ENCODE peak calls at places on chromosomes 1 and 21, in five cellular contexts. B is astrocyte of the cerebellum, C is fibroblast of lung, L is neural crest cell, J is colonic mucosa. Y is an unnamed sample.

GRCh38 chr1:222096883-222097282 is 355.0 kb upstream of the DUSP10 start:
- DNase-seq in B (no peak), C (no peak), L (no peak), J (no peak), Y (no peak)

GRCh38 chr1:201538618-201539551 is at the start of gene NAV1:
- DNase-seq in B (no peak), C (peak), L (peak), J (peak), Y (peak)

GRCh38 chr1:206725053-206725963 is 40.6 kb downstream of the MAPKAPK2 start:
- DNase-seq in B (no peak), C (peak), L (peak), J (peak), Y (no peak)

GRCh38 chr1:166197141-166197540 is 30.3 kb upstream of the FAM78B start:
- DNase-seq in B (no peak), C (no peak), L (no peak), J (no peak), Y (no peak)

GRCh38 chr1:92502247-92502646 is 15.5 kb upstream of the GFI1 start:
- DNase-seq in B (peak), C (peak), L (no peak), J (no peak), Y (no peak)

GRCh38 chr1:25360596-25361581 is 22.8 kb downstream of the TMEM50A start:
- DNase-seq in B (peak), C (peak), L (no peak), J (no peak), Y (no peak)

GRCh38 chr1:245718951-245719350 is 564.2 kb downstream of the KIF26B start:
- DNase-seq in B (no peak), C (no peak), L (no peak), J (no peak), Y (no peak)

GRCh38 chr21:37904879-37905278 is 11.4 kb downstream of the KCNJ6 start:
- DNase-seq in B (no peak), C (no peak), L (no peak), J (no peak), Y (no peak)

GRCh38 chr1:113928129-113928949 is 785 bp upstream of the HIPK1 start:
- DNase-seq in B (no peak), C (no peak), L (no peak), J (no peak), Y (no peak)

GRCh38 chr1:50271968-50272578 is 151.2 kb downstream of the DMRTA2 start:
- DNase-seq in B (no peak), C (no peak), L (no peak), J (peak), Y (no peak)

GRCh38 chr1:85089203-85089602 is 40.9 kb upstream of the MCOLN3 start:
- DNase-seq in B (no peak), C (no peak), L (no peak), J (no peak), Y (no peak)

GRCh38 chr1:46798820-46799219 is at the start of gene CYP4B1:
- DNase-seq in B (no peak), C (no peak), L (no peak), J (peak), Y (no peak)

GRCh38 chr1:207424570-207425131 is 29.5 kb upstream of the CR2 start:
- DNase-seq in B (no peak), C (no peak), L (no peak), J (no peak), Y (peak)

GRCh38 chr1:201916649-201917249 is 28.1 kb downstream of the SHISA4 start:
- DNase-seq in B (no peak), C (peak), L (no peak), J (peak), Y (no peak)

GRCh38 chr1:245337829-245338484 is 183.2 kb downstream of the KIF26B start:
- DNase-seq in B (no peak), C (peak), L (no peak), J (no peak), Y (no peak)

GRCh38 chr1:235888119-235888643 is 21.5 kb upstream of the LYST start:
- DNase-seq in B (no peak), C (no peak), L (no peak), J (no peak), Y (no peak)

GRCh38 chr1:19028110-19028509 is 71.6 kb upstream of the IFFO2 start:
- DNase-seq in B (no peak), C (no peak), L (no peak), J (peak), Y (no peak)

GRCh38 chr21:45991606-45992301 is 10.2 kb downstream of the COL6A1 start:
- DNase-seq in B (no peak), C (no peak), L (no peak), J (peak), Y (peak)

GRCh38 chr1:113226118-113226517 is 153.1 kb downstream of the LRIG2 start:
- DNase-seq in B (peak), C (peak), L (no peak), J (peak), Y (no peak)

GRCh38 chr1:168627370-168627769 is 51.0 kb downstream of the XCL1 start:
- DNase-seq in B (no peak), C (no peak), L (no peak), J (no peak), Y (no peak)

GRCh38 chr1:112359961-112360767 is 35.9 kb upstream of the CTTNBP2NL start:
- DNase-seq in B (no peak), C (peak), L (no peak), J (peak), Y (no peak)

GRCh38 chr1:184509105-184509504 is 122.3 kb downstream of the C1orf21 start:
- DNase-seq in B (no peak), C (no peak), L (no peak), J (no peak), Y (no peak)

GRCh38 chr1:221697924-221698425 is 43.9 kb downstream of the DUSP10 start:
- DNase-seq in B (no peak), C (peak), L (no peak), J (no peak), Y (no peak)

GRCh38 chr21:44298301-44298700 is 1.6 kb upstream of the PFKL start:
- DNase-seq in B (no peak), C (no peak), L (no peak), J (no peak), Y (no peak)
- TF ChIP-seq CTCF in B (peak), C (no peak), L (no peak), J (no peak), Y (no peak)

GRCh38 chr1:86520789-86521521 is 25.9 kb upstream of the CLCA4 start:
- DNase-seq in B (no peak), C (no peak), L (no peak), J (no peak), Y (no peak)

GRCh38 chr1:86521522-86521891 is 25.4 kb upstream of the CLCA4 start:
- DNase-seq in B (no peak), C (no peak), L (no peak), J (no peak), Y (no peak)

GRCh38 chr1:86517336-86517735 is 29.5 kb upstream of the CLCA4 start:
- DNase-seq in B (no peak), C (no peak), L (no peak), J (no peak), Y (no peak)

GRCh38 chr1:86516366-86516765 is 30.5 kb upstream of the CLCA4 start:
- DNase-seq in B (no peak), C (no peak), L (no peak), J (no peak), Y (no peak)

DNA sequence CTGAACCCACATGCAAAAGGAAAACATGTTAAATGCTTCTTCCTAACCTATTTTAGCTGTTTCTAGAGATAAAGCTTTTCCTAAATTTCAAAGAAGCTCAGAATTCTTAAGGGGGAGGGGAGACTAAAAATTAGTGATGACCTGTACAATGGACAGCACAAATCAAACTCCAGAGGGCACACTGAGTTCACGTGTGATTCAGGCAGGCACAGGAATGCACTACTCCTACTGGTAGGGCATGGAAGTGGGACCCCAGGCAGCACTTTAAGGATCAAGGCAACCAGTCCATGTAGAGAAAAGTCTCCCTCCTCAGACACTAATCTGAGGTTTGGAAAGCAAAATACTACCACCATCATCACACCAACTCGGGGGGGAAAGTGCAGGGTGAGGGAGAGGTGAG is 31.3 kb upstream of the CLCA4 start:
- DNase-seq in B (no peak), C (peak), L (no peak), J (no peak), Y (no peak)
- TF ChIP-seq CTCF in B (peak), C (peak), L (peak), J (peak), Y (no peak)

DNA sequence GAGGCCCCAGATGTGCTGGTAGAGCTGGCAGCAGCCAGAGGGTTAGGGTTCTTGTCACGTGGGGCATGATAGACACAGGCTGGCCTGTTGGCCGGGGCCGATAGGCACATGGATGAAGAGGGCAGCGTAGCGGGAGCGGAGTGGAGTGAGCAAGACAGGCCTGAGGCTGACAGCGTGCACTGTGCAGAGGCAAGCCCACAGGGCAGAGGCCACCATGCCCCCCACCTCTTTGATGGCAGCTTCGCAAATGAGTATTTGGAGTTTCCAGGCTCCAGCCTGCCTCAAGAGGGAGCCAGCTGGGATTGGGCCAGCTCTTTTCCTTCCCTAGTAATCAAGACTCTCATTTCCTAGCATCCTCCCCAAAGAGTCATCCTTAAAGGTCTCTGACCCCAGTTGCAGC is 43.5 kb downstream of the TMCC2 start:
- DNase-seq in B (no peak), C (peak), L (no peak), J (no peak), Y (no peak)
- TF ChIP-seq CTCF in B (no peak), C (peak), L (no peak), J (no peak), Y (no peak)

GRCh38 chr21:35441868-35442582 is 392.9 kb upstream of the RUNX1 start:
- DNase-seq in B (no peak), C (no peak), L (no peak), J (no peak), Y (no peak)
- TF ChIP-seq CTCF in B (peak), C (peak), L (peak), J (no peak), Y (no peak)